ENCODE peak calls at places on chromosome 21, in five cellular contexts. Q is A549, A is tibial nerve, J is suprapubic skin, I is K562. D is an unnamed sample.

GRCh38 chr21:43938751-43939442 is 73.2 kb upstream of the TRAPPC10 start:
- DNase-seq in Q (peak; percentile 80), A (peak; percentile 44), J (no peak), I (peak; percentile 97), D (peak; percentile 83)

GRCh38 chr21:20591294-20591693 is 406.9 kb upstream of the NCAM2 start:
- DNase-seq in Q (no peak), A (no peak), J (no peak), I (no peak), D (no peak)

GRCh38 chr21:43774163-43774562 is 1.9 kb downstream of the CSTB start:
- DNase-seq in Q (no peak), A (no peak), J (no peak), I (no peak), D (no peak)

GRCh38 chr21:14693997-14694396 is 147.9 kb upstream of the SAMSN1 start:
- DNase-seq in Q (no peak), A (no peak), J (no peak), I (peak; percentile 24), D (no peak)

GRCh38 chr21:41439245-41439644 is 13.2 kb downstream of the MX1 start:
- DNase-seq in Q (no peak), A (no peak), J (no peak), I (no peak), D (no peak)

GRCh38 chr21:25911730-25912401 is 177.1 kb downstream of the GABPA start:
- DNase-seq in Q (no peak), A (no peak), J (no peak), I (no peak), D (peak; percentile 77)

GRCh38 chr21:29613021-29613420 is 314.3 kb downstream of the BACH1 start:
- DNase-seq in Q (no peak), A (no peak), J (no peak), I (peak; percentile 30), D (no peak)

GRCh38 chr21:41396452-41397107 is 29.5 kb upstream of the MX1 start:
- DNase-seq in Q (no peak), A (no peak), J (no peak), I (no peak), D (peak; percentile 58)

GRCh38 chr21:18369115-18369514 is 34.5 kb downstream of the TMPRSS15 start:
- DNase-seq in Q (no peak), A (no peak), J (no peak), I (no peak), D (no peak)

GRCh38 chr21:15063821-15064575 is 802 bp downstream of the NRIP1 start:
- DNase-seq in Q (peak; percentile 7), A (peak; percentile 22), J (peak; percentile 77), I (peak; percentile 52), D (peak; percentile 65)

GRCh38 chr21:42233067-42233981 is 14.4 kb downstream of the ABCG1 start:
- DNase-seq in Q (no peak), A (peak; percentile 60), J (peak; percentile 93), I (peak; percentile 45), D (peak; percentile 62)

GRCh38 chr21:29374481-29374880 is 75.8 kb downstream of the BACH1 start:
- DNase-seq in Q (no peak), A (no peak), J (no peak), I (no peak), D (no peak)

GRCh38 chr21:39349211-39350093 is 564 bp upstream of the HMGN1 start:
- DNase-seq in Q (peak; percentile 85), A (peak; percentile 83), J (peak; percentile 96), I (peak; percentile 99), D (peak; percentile 98)
- TF ChIP-seq CTCF in Q (no peak), A (no peak), J (no peak), I (no peak), D (no peak)

DNA sequence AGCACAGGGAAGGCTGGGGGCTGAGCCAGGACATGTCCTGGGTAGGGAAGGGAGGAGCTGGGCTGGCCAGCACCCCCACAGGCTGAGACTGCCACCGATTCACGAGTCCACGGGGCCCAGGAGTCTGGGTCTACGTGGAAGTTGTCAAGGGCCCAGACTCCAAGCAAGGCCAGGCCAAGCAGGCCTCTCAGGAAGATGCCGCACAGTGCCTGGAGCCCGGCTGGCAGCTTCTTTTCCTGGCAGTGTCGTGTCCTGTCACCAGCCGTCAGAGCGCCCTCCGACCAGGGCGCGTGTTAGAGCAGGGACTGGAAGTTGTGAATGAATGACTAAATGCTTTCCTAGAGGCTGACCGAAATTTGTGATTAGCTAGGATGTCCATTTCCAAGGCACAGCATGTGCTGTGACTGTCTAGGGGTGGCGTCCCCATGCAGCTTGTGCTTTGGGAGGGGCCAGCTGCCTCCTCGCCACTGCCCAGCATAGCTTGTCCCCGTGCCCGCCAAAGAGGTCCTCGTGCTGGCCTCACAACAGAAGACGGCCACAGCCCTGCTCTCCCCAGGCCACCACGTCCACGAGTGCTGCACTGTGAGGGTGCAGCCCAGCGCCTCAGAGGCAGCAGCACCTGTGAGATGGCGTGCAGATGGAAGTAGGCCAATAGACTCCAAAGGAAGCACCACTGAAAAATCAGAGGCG is 147.4 kb upstream of the COL6A1 start:
- DNase-seq in Q (no peak), A (no peak), J (no peak), I (no peak), D (no peak)
- TF ChIP-seq EP300 in Q (no peak), A (no peak), J (no peak), I (no peak), D (no peak)

GRCh38 chr21:36615274-36615964 is 83.5 kb upstream of the SIM2 start:
- DNase-seq in Q (peak; percentile 6), A (no peak), J (no peak), I (peak; percentile 28), D (no peak)
- TF ChIP-seq CTCF in Q (no peak), A (no peak), J (no peak), I (peak; percentile 42), D (peak; percentile 15)

GRCh38 chr21:37082856-37083611 is 10.0 kb downstream of the TTC3 start:
- DNase-seq in Q (no peak), A (no peak), J (no peak), I (no peak), D (no peak)
- TF ChIP-seq EP300 in Q (no peak), A (no peak), J (no peak), I (no peak), D (no peak)

GRCh38 chr21:35207322-35207721 is 158.2 kb upstream of the RUNX1 start:
- DNase-seq in Q (no peak), A (no peak), J (peak; percentile 61), I (no peak), D (no peak)

GRCh38 chr21:35206141-35207125 is 157.3 kb upstream of the RUNX1 start:
- DNase-seq in Q (no peak), A (no peak), J (no peak), I (peak; percentile 83), D (peak; percentile 69)

GRCh38 chr21:35204125-35204524 is 155.0 kb upstream of the RUNX1 start:
- DNase-seq in Q (no peak), A (no peak), J (no peak), I (no peak), D (no peak)

GRCh38 chr21:35203093-35204021 is 154.3 kb upstream of the RUNX1 start:
- DNase-seq in Q (no peak), A (no peak), J (no peak), I (no peak), D (no peak)

DNA sequence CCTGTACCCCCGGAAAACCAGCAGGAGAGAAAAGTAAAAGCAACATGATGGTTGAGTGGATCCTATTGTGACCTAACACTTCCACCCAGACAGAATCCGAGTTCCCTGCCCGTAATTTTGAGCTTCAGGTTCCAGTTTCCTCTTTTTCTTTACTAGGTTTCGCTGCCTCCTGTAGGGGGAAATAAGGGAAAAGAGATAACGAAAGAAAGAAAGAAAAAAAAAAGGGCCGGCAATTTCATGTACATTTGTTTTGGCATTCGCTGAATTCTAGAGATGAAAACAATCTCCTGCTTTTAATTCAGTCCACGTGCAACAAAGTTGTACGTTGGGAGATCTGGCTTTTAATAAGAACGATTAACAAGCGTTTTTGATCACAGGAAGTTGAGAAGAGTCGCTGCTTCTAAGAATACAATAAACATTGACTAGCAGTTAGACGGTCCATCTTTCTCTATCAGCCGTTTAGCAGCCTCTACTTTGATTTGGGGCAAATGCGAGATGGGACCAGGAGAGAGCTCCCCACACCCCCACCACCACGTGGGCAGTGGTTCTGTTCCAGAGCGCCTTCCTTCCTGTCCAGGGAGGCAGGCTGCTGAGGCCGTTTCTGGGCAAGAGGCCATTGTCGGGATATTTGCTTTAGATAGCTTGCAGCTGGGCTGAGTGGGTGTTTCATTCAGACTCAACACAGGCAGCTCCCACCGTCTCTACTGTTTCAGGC is 155.9 kb upstream of the RUNX1 start:
- DNase-seq in Q (no peak), A (peak; percentile 34), J (peak; percentile 73), I (peak; percentile 76), D (peak; percentile 90)
- TF ChIP-seq CTCF in Q (no peak), A (peak; percentile 21), J (no peak), I (peak; percentile 42), D (no peak)

DNA sequence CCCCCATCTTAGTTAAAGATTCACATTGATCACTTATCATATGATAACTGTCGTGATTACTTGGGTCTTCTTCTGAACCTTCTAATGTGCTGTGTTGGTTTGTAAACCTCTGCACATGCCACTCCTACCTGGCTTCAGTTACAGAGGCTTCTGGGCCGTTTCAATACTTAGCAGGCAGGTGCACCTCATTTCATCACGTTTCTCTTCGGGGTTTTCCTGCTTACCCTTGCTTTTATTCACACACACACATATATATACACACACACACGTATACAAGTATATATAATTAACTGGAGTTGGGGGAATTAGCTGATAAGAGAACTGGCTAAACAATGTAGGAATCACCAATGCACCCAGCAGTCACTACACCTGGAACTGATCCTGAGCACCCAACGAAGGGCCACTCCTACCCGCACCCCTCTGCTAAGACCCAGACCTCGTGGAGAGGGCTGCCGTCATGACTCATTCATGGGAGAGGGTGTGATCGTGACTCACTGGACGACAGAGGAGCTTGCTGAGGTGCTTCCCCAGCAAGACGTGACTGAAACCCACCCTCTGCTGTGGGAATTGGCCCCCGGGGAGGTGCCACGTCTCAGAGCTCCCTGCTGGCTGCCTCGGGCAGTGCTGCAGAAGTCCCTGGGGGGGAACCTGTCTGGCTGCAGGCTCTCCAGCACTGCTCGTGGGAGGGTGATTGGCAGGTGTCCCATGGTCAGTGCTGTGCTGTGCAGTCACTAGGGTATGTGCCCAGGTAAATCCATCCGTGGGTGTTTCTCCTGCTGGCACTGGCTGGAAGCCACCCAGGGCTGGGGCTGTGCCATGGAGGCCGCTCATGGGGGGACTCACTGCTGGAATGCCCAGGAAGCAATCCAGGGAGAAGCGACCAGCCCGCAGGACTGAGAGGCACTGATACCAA is 166.6 kb downstream of the DYRK1A start:
- DNase-seq in Q (peak; percentile 41), A (no peak), J (peak; percentile 51), I (peak; percentile 66), D (peak; percentile 63)
- TF ChIP-seq EP300 in Q (no peak), A (no peak), J (no peak), I (peak; percentile 54), D (no peak)

GRCh38 chr21:33198346-33199135 is 31.2 kb upstream of the IFNAR2 start:
- DNase-seq in Q (no peak), A (peak; percentile 50), J (peak; percentile 79), I (no peak), D (no peak)

GRCh38 chr21:33201945-33202344 is 27.8 kb upstream of the IFNAR2 start:
- DNase-seq in Q (no peak), A (no peak), J (no peak), I (no peak), D (no peak)

GRCh38 chr21:33196956-33197374 is 32.8 kb upstream of the IFNAR2 start:
- DNase-seq in Q (peak; percentile 36), A (peak; percentile 23), J (peak; percentile 72), I (peak; percentile 75), D (peak; percentile 59)

GRCh38 chr21:33197546-33197945 is 32.2 kb upstream of the IFNAR2 start:
- DNase-seq in Q (no peak), A (no peak), J (no peak), I (no peak), D (peak; percentile 36)

GRCh38 chr21:33199516-33200217 is 30.1 kb upstream of the IFNAR2 start:
- DNase-seq in Q (peak; percentile 69), A (peak; percentile 65), J (peak; percentile 82), I (peak; percentile 80), D (peak; percentile 83)
- TF ChIP-seq CTCF in Q (peak; percentile 78), A (peak; percentile 87), J (peak; percentile 76), I (peak; percentile 86), D (no peak)